ENCODE peak calls at places on chromosomes 2 and 18, in nine cellular contexts. One of them, this sample, is unnamed.

GRCh38 chr2:79219383-79219988 is 59.9 kb upstream of the REG3A start:
- DNase-seq in ascending aorta: no peak
- DNase-seq in mammary epithelial cell: peak
- DNase-seq in CD4-positive, alpha-beta memory T cell: no peak
- DNase-seq in cardiac muscle cell: peak
- DNase-seq in esophagus squamous epithelium: no peak
- DNase-seq in PC-9: peak
- DNase-seq in aorta: no peak
- DNase-seq in HCT116: no peak
- DNase-seq in this sample: peak

GRCh38 chr2:185567196-185567595 is 171.4 kb upstream of the FSIP2 start:
- DNase-seq in ascending aorta: no peak
- DNase-seq in mammary epithelial cell: peak
- DNase-seq in CD4-positive, alpha-beta memory T cell: no peak
- DNase-seq in cardiac muscle cell: no peak
- DNase-seq in esophagus squamous epithelium: no peak
- DNase-seq in PC-9: no peak
- DNase-seq in aorta: no peak
- DNase-seq in HCT116: no peak
- DNase-seq in this sample: no peak

GRCh38 chr2:149188291-149188690 is 142.1 kb upstream of the LYPD6 start:
- DNase-seq in ascending aorta: no peak
- DNase-seq in mammary epithelial cell: no peak
- DNase-seq in CD4-positive, alpha-beta memory T cell: no peak
- DNase-seq in cardiac muscle cell: no peak
- DNase-seq in esophagus squamous epithelium: no peak
- DNase-seq in PC-9: no peak
- DNase-seq in aorta: no peak
- DNase-seq in HCT116: no peak
- DNase-seq in this sample: no peak

GRCh38 chr2:226524381-226524843 is 275.2 kb downstream of the IRS1 start:
- DNase-seq in ascending aorta: no peak
- DNase-seq in mammary epithelial cell: peak
- DNase-seq in CD4-positive, alpha-beta memory T cell: no peak
- DNase-seq in cardiac muscle cell: peak
- DNase-seq in esophagus squamous epithelium: no peak
- DNase-seq in PC-9: peak
- DNase-seq in aorta: no peak
- DNase-seq in HCT116: no peak
- DNase-seq in this sample: no peak

GRCh38 chr18:51461956-51462355 is 264.5 kb upstream of the MEX3C start:
- DNase-seq in ascending aorta: no peak
- DNase-seq in mammary epithelial cell: peak
- DNase-seq in CD4-positive, alpha-beta memory T cell: no peak
- DNase-seq in cardiac muscle cell: peak
- DNase-seq in esophagus squamous epithelium: no peak
- DNase-seq in PC-9: no peak
- DNase-seq in aorta: no peak
- DNase-seq in HCT116: no peak
- DNase-seq in this sample: no peak

GRCh38 chr2:180258041-180258537 is 251.0 kb upstream of the CWC22 start:
- DNase-seq in ascending aorta: no peak
- DNase-seq in mammary epithelial cell: no peak
- DNase-seq in CD4-positive, alpha-beta memory T cell: no peak
- DNase-seq in cardiac muscle cell: no peak
- DNase-seq in esophagus squamous epithelium: no peak
- DNase-seq in PC-9: no peak
- DNase-seq in aorta: no peak
- DNase-seq in HCT116: no peak
- DNase-seq in this sample: no peak

GRCh38 chr2:241859017-241859435 is 332 bp upstream of the PDCD1 start:
- DNase-seq in ascending aorta: no peak
- DNase-seq in mammary epithelial cell: no peak
- DNase-seq in CD4-positive, alpha-beta memory T cell: no peak
- DNase-seq in cardiac muscle cell: no peak
- DNase-seq in esophagus squamous epithelium: no peak
- DNase-seq in PC-9: no peak
- DNase-seq in aorta: peak
- DNase-seq in HCT116: no peak
- DNase-seq in this sample: no peak

GRCh38 chr2:108145551-108145950 is 94.2 kb upstream of the SULT1C3 start:
- DNase-seq in ascending aorta: no peak
- DNase-seq in mammary epithelial cell: peak
- DNase-seq in CD4-positive, alpha-beta memory T cell: no peak
- DNase-seq in cardiac muscle cell: no peak
- DNase-seq in esophagus squamous epithelium: no peak
- DNase-seq in PC-9: no peak
- DNase-seq in aorta: no peak
- DNase-seq in HCT116: no peak
- DNase-seq in this sample: peak

GRCh38 chr2:65276604-65277003 is 49.0 kb downstream of the ACTR2 start:
- DNase-seq in ascending aorta: no peak
- DNase-seq in mammary epithelial cell: no peak
- DNase-seq in CD4-positive, alpha-beta memory T cell: no peak
- DNase-seq in cardiac muscle cell: no peak
- DNase-seq in esophagus squamous epithelium: no peak
- DNase-seq in PC-9: no peak
- DNase-seq in aorta: no peak
- DNase-seq in HCT116: no peak
- DNase-seq in this sample: no peak

GRCh38 chr2:65277791-65278449 is 50.3 kb downstream of the ACTR2 start:
- DNase-seq in ascending aorta: no peak
- DNase-seq in mammary epithelial cell: no peak
- DNase-seq in CD4-positive, alpha-beta memory T cell: no peak
- DNase-seq in cardiac muscle cell: no peak
- DNase-seq in esophagus squamous epithelium: no peak
- DNase-seq in PC-9: no peak
- DNase-seq in aorta: no peak
- DNase-seq in HCT116: no peak
- DNase-seq in this sample: no peak

GRCh38 chr2:65277118-65277517 is 49.5 kb downstream of the ACTR2 start:
- DNase-seq in ascending aorta: no peak
- DNase-seq in mammary epithelial cell: no peak
- DNase-seq in CD4-positive, alpha-beta memory T cell: no peak
- DNase-seq in cardiac muscle cell: no peak
- DNase-seq in esophagus squamous epithelium: no peak
- DNase-seq in PC-9: no peak
- DNase-seq in aorta: no peak
- DNase-seq in HCT116: no peak
- DNase-seq in this sample: no peak

GRCh38 chr2:65273344-65273743 is 45.7 kb downstream of the ACTR2 start:
- DNase-seq in ascending aorta: no peak
- DNase-seq in mammary epithelial cell: no peak
- DNase-seq in CD4-positive, alpha-beta memory T cell: no peak
- DNase-seq in cardiac muscle cell: no peak
- DNase-seq in esophagus squamous epithelium: no peak
- DNase-seq in PC-9: no peak
- DNase-seq in aorta: no peak
- DNase-seq in HCT116: no peak
- DNase-seq in this sample: no peak

GRCh38 chr2:65275141-65275540 is 47.5 kb downstream of the ACTR2 start:
- DNase-seq in ascending aorta: no peak
- DNase-seq in mammary epithelial cell: no peak
- DNase-seq in CD4-positive, alpha-beta memory T cell: no peak
- DNase-seq in cardiac muscle cell: no peak
- DNase-seq in esophagus squamous epithelium: no peak
- DNase-seq in PC-9: no peak
- DNase-seq in aorta: no peak
- DNase-seq in HCT116: no peak
- DNase-seq in this sample: no peak
- H3K27ac ChIP-seq in ascending aorta: no peak
- H3K27ac ChIP-seq in mammary epithelial cell: no peak
- H3K27ac ChIP-seq in CD4-positive, alpha-beta memory T cell: no peak
- H3K27ac ChIP-seq in cardiac muscle cell: no peak
- H3K27ac ChIP-seq in esophagus squamous epithelium: no peak
- H3K27ac ChIP-seq in PC-9: no peak
- H3K27ac ChIP-seq in aorta: no peak
- H3K27ac ChIP-seq in HCT116: no peak
- H3K27ac ChIP-seq in this sample: no peak

DNA sequence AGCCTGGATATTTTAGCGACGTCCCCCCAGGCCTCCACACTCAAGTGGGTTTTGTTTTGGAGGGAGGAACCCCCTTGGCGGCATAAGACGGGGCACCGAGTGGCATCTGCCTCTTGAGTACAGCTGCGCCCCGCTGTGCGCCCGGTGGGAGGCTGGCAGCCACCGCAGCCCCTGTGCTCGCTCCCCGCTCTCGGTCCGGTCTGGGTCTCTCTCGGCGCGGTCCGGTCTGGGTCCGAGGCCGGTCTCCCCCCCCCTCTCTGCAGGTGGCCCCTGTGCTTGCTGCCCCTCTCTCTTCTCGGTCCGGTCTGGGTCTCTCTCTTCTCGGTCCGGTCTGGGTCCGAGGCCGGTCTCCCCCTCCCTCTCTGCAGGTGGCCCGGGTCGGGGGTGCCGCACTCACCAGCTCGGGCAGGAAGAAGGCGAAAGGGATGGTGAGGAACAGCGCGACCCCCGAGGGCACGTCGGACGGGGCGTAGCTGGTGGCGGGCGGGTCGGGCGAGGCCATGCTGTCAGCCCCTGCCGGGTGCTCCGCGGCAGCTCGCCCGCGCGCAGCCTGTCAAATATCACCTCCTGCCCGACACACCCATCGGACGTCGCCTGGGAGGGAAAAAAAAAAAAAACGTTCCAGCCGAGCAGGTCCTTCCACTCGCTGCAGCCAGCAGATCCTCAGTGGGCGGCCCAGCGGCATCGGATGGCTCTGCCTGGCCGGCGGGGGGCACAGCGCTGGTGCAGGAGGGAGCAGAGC is at the start of gene MALL:
- DNase-seq in ascending aorta: no peak
- DNase-seq in mammary epithelial cell: peak
- DNase-seq in CD4-positive, alpha-beta memory T cell: no peak
- DNase-seq in cardiac muscle cell: no peak
- DNase-seq in esophagus squamous epithelium: no peak
- DNase-seq in PC-9: peak
- DNase-seq in aorta: no peak
- DNase-seq in HCT116: peak
- DNase-seq in this sample: no peak
- H3K27ac ChIP-seq in ascending aorta: peak
- H3K27ac ChIP-seq in mammary epithelial cell: peak
- H3K27ac ChIP-seq in CD4-positive, alpha-beta memory T cell: no peak
- H3K27ac ChIP-seq in cardiac muscle cell: no peak
- H3K27ac ChIP-seq in esophagus squamous epithelium: peak
- H3K27ac ChIP-seq in PC-9: peak
- H3K27ac ChIP-seq in aorta: no peak
- H3K27ac ChIP-seq in HCT116: peak
- H3K27ac ChIP-seq in this sample: peak

GRCh38 chr2:232980683-232981082 is 32.4 kb downstream of the NGEF start:
- DNase-seq in ascending aorta: no peak
- DNase-seq in mammary epithelial cell: peak
- DNase-seq in CD4-positive, alpha-beta memory T cell: no peak
- DNase-seq in cardiac muscle cell: no peak
- DNase-seq in esophagus squamous epithelium: no peak
- DNase-seq in PC-9: peak
- DNase-seq in aorta: no peak
- DNase-seq in HCT116: no peak
- DNase-seq in this sample: no peak

GRCh38 chr2:232981767-232982360 is 31.2 kb downstream of the NGEF start:
- DNase-seq in ascending aorta: no peak
- DNase-seq in mammary epithelial cell: no peak
- DNase-seq in CD4-positive, alpha-beta memory T cell: no peak
- DNase-seq in cardiac muscle cell: no peak
- DNase-seq in esophagus squamous epithelium: no peak
- DNase-seq in PC-9: peak
- DNase-seq in aorta: no peak
- DNase-seq in HCT116: no peak
- DNase-seq in this sample: no peak

GRCh38 chr2:232981356-232981755 is 31.7 kb downstream of the NGEF start:
- DNase-seq in ascending aorta: no peak
- DNase-seq in mammary epithelial cell: peak
- DNase-seq in CD4-positive, alpha-beta memory T cell: no peak
- DNase-seq in cardiac muscle cell: no peak
- DNase-seq in esophagus squamous epithelium: no peak
- DNase-seq in PC-9: peak
- DNase-seq in aorta: no peak
- DNase-seq in HCT116: no peak
- DNase-seq in this sample: peak

GRCh38 chr2:232977438-232977971 is 35.6 kb downstream of the NGEF start:
- DNase-seq in ascending aorta: no peak
- DNase-seq in mammary epithelial cell: no peak
- DNase-seq in CD4-positive, alpha-beta memory T cell: no peak
- DNase-seq in cardiac muscle cell: no peak
- DNase-seq in esophagus squamous epithelium: no peak
- DNase-seq in PC-9: no peak
- DNase-seq in aorta: no peak
- DNase-seq in HCT116: no peak
- DNase-seq in this sample: no peak

DNA sequence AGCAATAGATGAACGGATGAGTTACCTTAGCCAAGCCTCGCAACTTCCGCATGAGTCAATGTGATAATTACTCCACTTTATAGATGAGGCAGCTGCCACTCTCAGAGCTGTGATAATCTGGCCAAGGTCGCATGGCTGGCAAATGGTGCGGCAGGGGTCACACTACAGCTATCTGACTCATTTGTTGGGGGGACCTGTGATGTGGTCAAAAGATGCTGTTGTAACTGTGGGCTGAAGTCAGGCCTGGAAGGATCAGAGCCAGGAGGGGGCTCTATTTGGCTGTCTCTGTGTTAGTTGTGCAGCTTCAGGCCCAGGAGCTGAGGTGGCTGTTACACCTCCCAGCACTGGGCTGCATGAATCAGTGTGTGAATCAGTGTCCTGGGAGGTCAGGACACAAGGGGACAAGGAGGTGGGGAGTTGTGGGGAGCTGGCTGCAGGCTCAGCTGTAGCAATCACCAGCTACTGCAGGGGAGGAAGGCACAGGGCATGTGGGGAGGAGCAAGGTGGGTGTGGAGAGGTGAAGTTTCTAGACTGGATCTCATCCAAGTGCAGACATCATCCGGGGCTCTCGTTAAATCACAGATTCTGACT is 33.1 kb downstream of the NGEF start:
- DNase-seq in ascending aorta: no peak
- DNase-seq in mammary epithelial cell: peak
- DNase-seq in CD4-positive, alpha-beta memory T cell: no peak
- DNase-seq in cardiac muscle cell: peak
- DNase-seq in esophagus squamous epithelium: no peak
- DNase-seq in PC-9: peak
- DNase-seq in aorta: no peak
- DNase-seq in HCT116: peak
- DNase-seq in this sample: peak
- H3K27ac ChIP-seq in ascending aorta: no peak
- H3K27ac ChIP-seq in mammary epithelial cell: no peak
- H3K27ac ChIP-seq in CD4-positive, alpha-beta memory T cell: no peak
- H3K27ac ChIP-seq in cardiac muscle cell: no peak
- H3K27ac ChIP-seq in esophagus squamous epithelium: peak
- H3K27ac ChIP-seq in PC-9: peak
- H3K27ac ChIP-seq in aorta: no peak
- H3K27ac ChIP-seq in HCT116: peak
- H3K27ac ChIP-seq in this sample: peak

DNA sequence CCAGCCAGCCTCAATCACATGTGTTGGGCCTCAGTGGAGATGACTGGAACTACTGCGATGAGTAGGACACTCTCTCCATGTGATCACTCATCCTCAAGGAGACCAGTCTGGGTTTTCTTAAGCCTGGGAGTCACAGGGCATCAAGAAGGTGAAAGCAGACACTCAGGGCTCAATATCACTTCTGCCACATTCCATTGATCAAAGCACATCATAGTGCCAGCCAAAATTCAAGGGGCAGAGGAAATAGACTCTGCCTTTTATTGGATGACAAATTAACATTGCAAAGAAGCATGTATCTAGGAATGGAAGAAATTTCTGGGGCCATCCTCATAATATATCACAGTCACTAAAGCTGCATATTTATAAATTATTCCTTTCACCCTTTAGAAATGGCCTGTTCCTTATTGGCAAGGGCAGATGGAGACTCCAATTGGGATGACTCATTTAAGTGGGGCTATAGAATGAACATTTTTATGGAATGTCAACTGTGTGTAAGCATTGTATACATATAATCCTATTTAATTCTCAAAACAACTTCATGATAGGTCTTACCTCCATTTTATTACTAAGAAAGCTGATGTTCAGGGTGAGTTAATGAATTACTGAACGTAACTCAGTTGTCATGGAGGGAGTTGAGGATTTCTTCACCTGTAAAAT is 114.8 kb upstream of the CDC42EP3 start:
- DNase-seq in ascending aorta: no peak
- DNase-seq in mammary epithelial cell: no peak
- DNase-seq in CD4-positive, alpha-beta memory T cell: no peak
- DNase-seq in cardiac muscle cell: no peak
- DNase-seq in esophagus squamous epithelium: no peak
- DNase-seq in PC-9: no peak
- DNase-seq in aorta: no peak
- DNase-seq in HCT116: no peak
- DNase-seq in this sample: no peak
- H3K27ac ChIP-seq in ascending aorta: no peak
- H3K27ac ChIP-seq in mammary epithelial cell: no peak
- H3K27ac ChIP-seq in CD4-positive, alpha-beta memory T cell: no peak
- H3K27ac ChIP-seq in cardiac muscle cell: no peak
- H3K27ac ChIP-seq in esophagus squamous epithelium: no peak
- H3K27ac ChIP-seq in PC-9: no peak
- H3K27ac ChIP-seq in aorta: no peak
- H3K27ac ChIP-seq in HCT116: no peak
- H3K27ac ChIP-seq in this sample: peak